ENCODE peak calls at places on chromosomes 12 and 14, in ten cellular contexts. X is GM12865, Y is dorsolateral prefrontal cortex, O is PC-9, F is mucosa of descending colon, N is lower leg skin, H is breast epithelium, T is endothelial cell, A is brain microvascular endothelial cell, D is K562. Z is an unnamed sample.

GRCh38 chr12:91774471-91774921 is 371.1 kb downstream of the BTG1 start:
- DNase-seq in T (no peak), N (no peak), H (no peak), D (no peak), F (no peak), A (peak; percentile 51), O (peak; percentile 5), X (peak; percentile 24), Y (peak; percentile 32), Z (no peak)

GRCh38 chr14:24868389-24868788 is 181.6 kb downstream of the STXBP6 start:
- DNase-seq in Y (no peak), N (no peak), H (no peak), T (no peak), X (no peak), A (no peak), D (no peak), O (no peak), F (no peak), Z (no peak)

GRCh38 chr14:103628684-103629502 is at the start of gene KLC1:
- DNase-seq in X (peak; percentile 77), N (peak; percentile 70), T (peak; percentile 81), H (peak; percentile 85), D (peak; percentile 78), F (peak; percentile 90), O (peak; percentile 90), A (no peak), Y (peak; percentile 87), Z (peak; percentile 80)

GRCh38 chr12:123442774-123443173 is 6.3 kb upstream of the RILPL2 start:
- DNase-seq in N (no peak), X (no peak), O (no peak), F (no peak), T (no peak), D (no peak), A (no peak), Y (no peak), H (no peak), Z (no peak)

GRCh38 chr12:99611590-99611989 is 36.0 kb upstream of the GARIN6 start:
- DNase-seq in X (no peak), H (no peak), T (no peak), Y (no peak), A (no peak), F (no peak), D (no peak), O (no peak), N (no peak), Z (no peak)

GRCh38 chr12:118374909-118375308 is 1.4 kb upstream of the SUDS3 start:
- DNase-seq in O (no peak), F (no peak), T (no peak), Y (no peak), D (no peak), X (no peak), H (no peak), N (no peak), A (no peak), Z (no peak)

GRCh38 chr12:94799136-94799535 is 148.8 kb upstream of the TMCC3 start:
- DNase-seq in D (no peak), T (no peak), N (no peak), H (no peak), Y (no peak), A (no peak), X (no peak), F (no peak), O (no peak), Z (no peak)

GRCh38 chr14:102500190-102500661 is 9.3 kb downstream of the ANKRD9 start:
- DNase-seq in H (no peak), T (no peak), X (no peak), O (no peak), N (peak; percentile 54), F (peak; percentile 54), Y (peak; percentile 61), D (peak; percentile 34), A (peak; percentile 83), Z (peak; percentile 93)

GRCh38 chr12:20474443-20474842 is 106.1 kb downstream of the PDE3A start:
- DNase-seq in D (no peak), A (no peak), X (no peak), F (no peak), O (no peak), Y (no peak), N (no peak), H (no peak), T (no peak), Z (no peak)

GRCh38 chr12:11174022-11174421 is 3.0 kb downstream of the SMIM10L1 start:
- DNase-seq in T (no peak), A (no peak), H (no peak), F (no peak), Y (no peak), N (no peak), X (no peak), O (no peak), D (no peak), Z (no peak)

GRCh38 chr12:115051378-115051777 is 367.4 kb upstream of the TBX3 start:
- DNase-seq in D (no peak), N (no peak), F (no peak), H (no peak), T (no peak), X (no peak), O (no peak), Y (no peak), A (no peak), Z (no peak)
- TF ChIP-seq CTCF in D (no peak), N (no peak), F (no peak), H (no peak), T (no peak), X (no peak), O (no peak), Y (no peak), A (no peak), Z (no peak)

GRCh38 chr12:112468041-112468440 is 49.3 kb downstream of the PTPN11 start:
- DNase-seq in X (no peak), N (no peak), F (no peak), Y (no peak), O (no peak), T (no peak), A (no peak), D (no peak), H (no peak), Z (no peak)

GRCh38 chr12:112473056-112473455 is 54.3 kb downstream of the PTPN11 start:
- DNase-seq in O (no peak), N (no peak), H (no peak), Y (no peak), A (no peak), X (peak; percentile 2), F (no peak), D (peak; percentile 12), T (no peak), Z (no peak)
- TF ChIP-seq CTCF in O (peak; percentile 35), N (no peak), H (no peak), Y (no peak), A (peak; percentile 39), X (peak; percentile 7), F (no peak), D (no peak), T (peak; percentile 46), Z (no peak)

GRCh38 chr14:75213172-75213571 is 36.8 kb upstream of the TMED10 start:
- DNase-seq in O (no peak), X (no peak), D (no peak), F (no peak), A (no peak), N (no peak), Y (no peak), H (no peak), T (no peak), Z (no peak)
- TF ChIP-seq CTCF in O (no peak), X (no peak), D (no peak), F (no peak), A (no peak), N (no peak), Y (no peak), H (no peak), T (no peak), Z (no peak)

GRCh38 chr14:65103150-65103760 is 938 bp upstream of the MAX start:
- DNase-seq in F (no peak), X (peak; percentile 67), D (peak; percentile 44), Y (no peak), T (no peak), A (peak; percentile 12), H (no peak), O (peak; percentile 14), N (no peak), Z (no peak)
- TF ChIP-seq CTCF in F (no peak), X (peak; percentile 19), D (no peak), Y (no peak), T (no peak), A (peak; percentile 13), H (no peak), O (peak; percentile 52), N (no peak), Z (no peak)

GRCh38 chr12:64571346-64571745 is 38.9 kb upstream of the RASSF3 start:
- DNase-seq in X (peak; percentile 19), O (no peak), D (no peak), Y (no peak), N (no peak), A (no peak), H (no peak), F (no peak), T (no peak), Z (no peak)

GRCh38 chr12:64572241-64572640 is 38.1 kb upstream of the RASSF3 start:
- DNase-seq in F (no peak), D (no peak), X (no peak), Y (no peak), A (no peak), T (no peak), N (no peak), H (no peak), O (no peak), Z (no peak)

GRCh38 chr12:64577046-64577445 is 33.2 kb upstream of the RASSF3 start:
- DNase-seq in D (no peak), F (no peak), Y (no peak), N (no peak), H (no peak), T (no peak), X (no peak), A (no peak), O (no peak), Z (no peak)

GRCh38 chr12:64578556-64578955 is 31.7 kb upstream of the RASSF3 start:
- DNase-seq in A (no peak), F (no peak), X (no peak), N (no peak), Y (no peak), O (no peak), H (no peak), D (no peak), T (no peak), Z (no peak)

DNA sequence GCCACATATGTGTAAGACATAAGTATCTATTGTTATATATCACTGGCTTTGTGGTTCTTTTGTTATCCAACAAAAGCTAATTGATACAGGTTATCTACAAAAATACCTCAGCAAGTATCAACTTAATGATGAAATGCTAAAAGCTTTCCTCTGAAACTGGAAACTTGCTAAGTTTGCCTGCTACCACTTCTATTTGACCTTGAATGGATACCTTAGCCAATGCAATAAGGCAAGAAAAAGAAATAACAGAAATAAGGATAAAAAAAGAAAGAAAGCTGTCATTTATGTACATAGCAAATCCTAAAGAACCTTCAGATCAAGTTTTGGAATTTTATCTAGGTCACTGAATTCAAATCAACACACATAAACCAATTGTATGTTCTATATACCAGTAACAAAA is 35.5 kb upstream of the RASSF3 start:
- DNase-seq in H (no peak), A (no peak), X (no peak), F (no peak), Y (no peak), N (no peak), D (no peak), T (no peak), O (no peak), Z (no peak)
- TF ChIP-seq CTCF in H (no peak), A (no peak), X (no peak), F (no peak), Y (no peak), N (no peak), D (no peak), T (no peak), O (no peak), Z (no peak)

GRCh38 chr14:23469127-23469905 is at the start of gene NGDN:
- DNase-seq in T (peak; percentile 92), H (peak; percentile 91), F (peak; percentile 91), X (peak; percentile 99), A (peak; percentile 100), O (peak; percentile 82), Y (peak; percentile 96), D (peak; percentile 91), N (peak; percentile 99), Z (peak; percentile 98)
- TF ChIP-seq CTCF in T (peak; percentile 94), H (peak; percentile 95), F (peak; percentile 64), X (peak; percentile 65), A (peak; percentile 87), O (peak; percentile 73), Y (peak; percentile 93), D (peak; percentile 53), N (no peak), Z (peak; percentile 88)